ENCODE peak calls at places on chromosomes 6 and 20, in nine cellular contexts. Q is KG1; X is coronary artery; O is A549; W is CD8-positive, alpha-beta T cell; T is kidney epithelial cell; A is NCI-H345; C is T follicular helper cell; P is posterior cingulate gyrus. V is an unnamed sample.

GRCh38 chr6:41682497-41682961 is 44.3 kb downstream of the MDFI start:
- DNase-seq in Q (no peak), X (no peak), O (no peak), W (no peak), T (no peak), A (no peak), C (no peak), P (no peak), V (no peak)

GRCh38 chr6:5036309-5036708 is 32.5 kb upstream of the RPP40 start:
- DNase-seq in Q (no peak), X (no peak), O (peak; percentile 47), W (no peak), T (no peak), A (peak; percentile 6), C (no peak), P (no peak), V (no peak)

GRCh38 chr6:158353851-158354508 is 41.7 kb downstream of the TULP4 start:
- DNase-seq in Q (no peak), X (no peak), O (no peak), W (no peak), T (no peak), A (no peak), C (no peak), P (no peak), V (no peak)

GRCh38 chr20:14414560-14414959 is 77.1 kb upstream of the FLRT3 start:
- DNase-seq in Q (no peak), X (no peak), O (no peak), W (no peak), T (no peak), A (no peak), C (no peak), P (no peak), V (no peak)

GRCh38 chr6:31287621-31288020 is 15.7 kb upstream of the HLA-C start:
- DNase-seq in Q (no peak), X (no peak), O (no peak), W (no peak), T (no peak), A (no peak), C (no peak), P (no peak), V (no peak)

GRCh38 chr6:25179051-25179778 is 100.0 kb upstream of the CARMIL1 start:
- DNase-seq in Q (no peak), X (no peak), O (no peak), W (no peak), T (no peak), A (no peak), C (no peak), P (no peak), V (no peak)

GRCh38 chr6:153085239-153085638 is 45.8 kb downstream of the RGS17 start:
- DNase-seq in Q (no peak), X (no peak), O (no peak), W (no peak), T (no peak), A (no peak), C (no peak), P (no peak), V (no peak)

GRCh38 chr6:70375882-70376281 is 37.4 kb upstream of the FAM135A start:
- DNase-seq in Q (no peak), X (no peak), O (no peak), W (no peak), T (no peak), A (no peak), C (no peak), P (no peak), V (no peak)